ENCODE peak calls at places on chromosomes 3 and 15, in four cellular contexts. K, S, Y and Q are unnamed samples.

GRCh38 chr15:98647774-98648653 is at the start of gene IGF1R:
- DNase-seq in K (peak), S (peak), Y (peak), Q (peak)

GRCh38 chr3:32399030-32399620 is 7.5 kb downstream of the CMTM7 start:
- DNase-seq in K (no peak), S (no peak), Y (peak), Q (no peak)

GRCh38 chr3:104992618-104993017 is 374.1 kb upstream of the ALCAM start:
- DNase-seq in K (no peak), S (no peak), Y (no peak), Q (no peak)

GRCh38 chr15:90412356-90413194 is 24.5 kb downstream of the IQGAP1 start:
- DNase-seq in K (no peak), S (peak), Y (peak), Q (no peak)

GRCh38 chr3:184360834-184361531 is 422 bp downstream of the CLCN2 start:
- DNase-seq in K (no peak), S (no peak), Y (no peak), Q (no peak)

GRCh38 chr15:80950291-80951078 is 39.1 kb downstream of the MESD start:
- DNase-seq in K (no peak), S (no peak), Y (no peak), Q (no peak)

GRCh38 chr3:53938645-53939044 is 47.0 kb upstream of the SELENOK start:
- DNase-seq in K (no peak), S (no peak), Y (peak), Q (peak)

GRCh38 chr3:10631224-10631623 is 125.8 kb upstream of the ATP2B2 start:
- DNase-seq in K (no peak), S (no peak), Y (no peak), Q (no peak)

GRCh38 chr3:197309528-197310361 is 11.3 kb upstream of the DLG1 start:
- DNase-seq in K (no peak), S (no peak), Y (peak), Q (no peak)

GRCh38 chr3:155131104-155131503 is 51.0 kb downstream of the MME start:
- DNase-seq in K (no peak), S (no peak), Y (peak), Q (no peak)

GRCh38 chr3:195209836-195210551 is 61.0 kb downstream of the XXYLT1 start:
- DNase-seq in K (peak), S (no peak), Y (peak), Q (peak)

DNA sequence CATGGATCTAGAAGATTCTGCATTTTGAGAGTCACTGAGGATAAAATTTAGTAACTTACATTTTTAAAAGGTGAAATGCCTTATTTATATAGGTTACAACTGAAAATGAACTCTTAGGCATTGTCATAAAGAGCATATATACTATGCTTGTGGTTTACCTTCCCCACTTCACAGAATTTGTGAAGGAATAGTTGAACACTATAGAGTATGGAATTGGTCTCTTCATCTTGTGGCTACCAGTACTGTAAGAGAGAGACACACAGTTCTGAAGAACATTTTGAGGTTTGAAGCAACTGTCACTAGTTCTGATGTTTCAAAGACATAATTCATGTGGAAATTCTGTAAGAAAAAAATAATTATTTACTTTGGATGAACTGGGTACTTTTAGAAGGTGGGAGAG is 41.7 kb upstream of the FBXL22 start:
- DNase-seq in K (no peak), S (no peak), Y (no peak), Q (no peak)
- H3K4me3 ChIP-seq in K (no peak), S (no peak), Y (no peak), Q (no peak)

DNA sequence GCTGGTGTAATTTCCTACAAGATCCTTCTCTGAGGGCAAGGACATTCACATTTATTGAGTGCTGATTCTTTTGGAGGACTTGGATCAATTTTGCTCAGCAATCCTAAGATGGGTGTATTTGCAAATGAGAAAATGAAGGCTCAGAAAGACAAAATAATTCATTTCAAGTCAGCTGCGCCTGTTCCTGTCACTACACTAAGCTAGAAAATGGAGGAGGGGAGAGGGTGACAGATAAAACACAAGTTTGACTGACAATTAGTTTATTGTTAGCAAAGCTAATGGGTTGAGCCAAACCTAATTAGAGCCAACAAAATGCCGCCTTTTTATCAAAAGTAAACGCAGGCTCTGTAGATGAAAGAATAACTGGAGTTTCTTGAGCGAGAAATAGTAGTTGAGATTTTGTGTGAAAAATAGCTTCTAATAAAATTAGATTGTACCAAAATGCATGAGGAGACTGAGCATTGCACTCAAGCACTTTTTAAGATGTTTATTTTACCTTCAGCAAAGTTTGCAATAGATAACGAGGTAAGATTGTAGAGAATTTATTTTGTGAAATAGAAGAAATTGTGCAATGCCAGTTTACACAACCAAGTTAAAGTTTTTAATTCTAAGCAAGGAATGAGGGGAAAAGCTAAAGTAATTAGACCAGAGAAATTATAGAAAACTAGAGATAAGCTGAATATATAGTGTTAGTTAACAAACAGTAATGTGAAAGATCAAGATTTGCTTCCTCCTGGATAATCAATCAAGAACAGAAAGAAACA is 39.6 kb upstream of the SECISBP2L start:
- DNase-seq in K (no peak), S (no peak), Y (no peak), Q (no peak)
- H3K4me3 ChIP-seq in K (no peak), S (no peak), Y (no peak), Q (no peak)

GRCh38 chr3:123884258-123884831 is at the start of gene MYLK:
- DNase-seq in K (peak), S (peak), Y (peak), Q (peak)

GRCh38 chr3:123883111-123883510 is 1.0 kb downstream of the MYLK start:
- DNase-seq in K (no peak), S (no peak), Y (no peak), Q (peak)

GRCh38 chr3:123883656-123884257 is 375 bp downstream of the MYLK start:
- DNase-seq in K (peak), S (no peak), Y (peak), Q (peak)

GRCh38 chr3:123880998-123881561 is 3.1 kb downstream of the MYLK start:
- DNase-seq in K (no peak), S (no peak), Y (peak), Q (no peak)

GRCh38 chr3:123881771-123882170 is 2.4 kb downstream of the MYLK start:
- DNase-seq in K (no peak), S (no peak), Y (no peak), Q (no peak)
- H3K4me3 ChIP-seq in K (no peak), S (no peak), Y (no peak), Q (no peak)

GRCh38 chr3:160449660-160450598 is at the start of gene TRIM59:
- DNase-seq in K (peak), S (peak), Y (peak), Q (peak)

GRCh38 chr3:160445854-160446253 is 3.7 kb downstream of the TRIM59 start:
- DNase-seq in K (no peak), S (no peak), Y (no peak), Q (no peak)

GRCh38 chr3:160448845-160449659 is 534 bp downstream of the TRIM59 start:
- DNase-seq in K (no peak), S (no peak), Y (peak), Q (no peak)

GRCh38 chr3:160446522-160447056 is 3.0 kb downstream of the TRIM59 start:
- DNase-seq in K (no peak), S (no peak), Y (no peak), Q (no peak)

DNA sequence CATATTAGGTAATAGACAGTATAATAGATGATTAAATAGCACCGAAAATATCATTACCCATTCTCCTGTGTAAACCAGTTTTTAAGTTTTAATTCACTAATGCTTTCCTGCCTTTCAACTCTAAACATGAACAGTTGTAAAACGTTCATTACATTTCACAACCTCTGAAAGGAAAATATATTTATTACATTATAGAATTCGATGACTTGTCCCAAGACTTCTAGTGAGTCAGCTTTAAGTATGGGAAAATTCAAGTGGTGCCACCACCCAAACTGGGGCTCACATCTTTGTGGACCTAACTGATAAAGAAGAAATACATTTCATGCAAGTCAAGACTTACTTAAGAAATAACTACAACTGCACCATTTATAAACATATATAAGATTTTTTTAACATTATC is 2.0 kb downstream of the TRIM59 start:
- DNase-seq in K (no peak), S (no peak), Y (peak), Q (no peak)
- H3K4me3 ChIP-seq in K (no peak), S (no peak), Y (peak), Q (no peak)

DNA sequence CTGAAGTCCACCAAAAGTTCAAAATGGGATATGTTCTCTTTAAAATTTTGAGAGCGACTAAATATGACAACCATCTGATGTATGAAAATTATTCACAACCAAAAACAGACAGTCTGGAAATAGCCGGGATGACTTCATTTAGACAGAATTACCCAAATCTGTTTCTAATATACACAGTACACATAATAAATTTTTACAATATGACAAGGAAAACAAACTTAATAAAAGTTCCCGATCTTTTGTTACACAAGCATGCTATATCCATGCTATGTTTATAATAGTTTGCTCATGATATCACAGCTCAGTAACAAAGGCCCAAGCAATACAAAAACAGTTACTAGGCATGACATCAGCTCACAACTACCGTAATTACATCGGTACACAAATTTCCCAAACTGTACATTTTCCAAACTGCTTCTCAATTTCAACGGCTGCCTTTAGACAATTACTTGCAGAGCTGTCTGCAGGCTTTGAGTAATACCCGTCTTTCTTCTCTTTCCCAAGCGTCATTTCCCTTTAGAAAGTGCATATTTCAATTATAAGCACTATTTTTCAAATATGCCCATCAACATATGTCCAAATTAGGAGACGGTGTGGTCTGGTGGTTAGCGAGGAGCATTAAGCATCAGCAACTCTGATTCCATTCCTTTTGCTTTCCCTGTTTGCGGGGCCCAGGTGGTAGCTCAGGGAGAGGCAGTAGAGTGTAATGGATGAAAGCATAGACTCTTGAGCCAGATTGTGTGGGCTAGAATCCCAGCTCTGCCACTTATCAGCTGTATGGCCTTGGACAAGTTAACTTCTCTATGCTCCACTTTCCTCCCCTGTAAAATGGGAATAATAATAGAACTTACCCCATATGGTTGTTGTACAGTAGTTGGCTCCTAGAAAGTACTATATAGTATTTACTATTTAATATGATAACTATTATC is 481.2 kb downstream of the FOXP1 start:
- DNase-seq in K (no peak), S (no peak), Y (peak), Q (no peak)
- H3K4me3 ChIP-seq in K (no peak), S (no peak), Y (no peak), Q (no peak)

GRCh38 chr3:42769477-42770131 is 3.4 kb downstream of the CCDC13 start:
- DNase-seq in K (no peak), S (no peak), Y (no peak), Q (no peak)

GRCh38 chr3:42778644-42779043 is 5.6 kb upstream of the CCDC13 start:
- DNase-seq in K (no peak), S (no peak), Y (peak), Q (no peak)

GRCh38 chr3:42772670-42773408 is at the start of gene CCDC13:
- DNase-seq in K (peak), S (peak), Y (peak), Q (peak)

GRCh38 chr3:42771271-42771670 is 1.8 kb downstream of the CCDC13 start:
- DNase-seq in K (no peak), S (no peak), Y (no peak), Q (no peak)

DNA sequence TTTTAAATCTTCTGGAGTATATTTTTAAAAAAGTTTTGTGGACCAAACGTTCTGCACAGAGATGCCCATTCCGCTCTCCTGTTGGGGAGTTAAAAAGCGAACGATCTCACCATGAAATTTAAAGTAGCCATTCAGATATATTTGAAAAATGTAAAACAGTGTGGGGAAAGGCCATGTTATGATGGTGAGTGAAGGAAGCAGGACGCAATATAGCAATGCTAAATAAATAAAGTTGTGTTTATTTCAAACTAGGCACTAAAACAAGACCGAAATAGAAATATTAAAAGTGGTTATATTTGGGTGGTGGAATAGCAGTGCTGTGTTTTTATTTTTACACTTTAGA is 327 bp upstream of the CCDC13 start:
- DNase-seq in K (no peak), S (no peak), Y (no peak), Q (no peak)
- H3K4me3 ChIP-seq in K (peak), S (peak), Y (peak), Q (no peak)

DNA sequence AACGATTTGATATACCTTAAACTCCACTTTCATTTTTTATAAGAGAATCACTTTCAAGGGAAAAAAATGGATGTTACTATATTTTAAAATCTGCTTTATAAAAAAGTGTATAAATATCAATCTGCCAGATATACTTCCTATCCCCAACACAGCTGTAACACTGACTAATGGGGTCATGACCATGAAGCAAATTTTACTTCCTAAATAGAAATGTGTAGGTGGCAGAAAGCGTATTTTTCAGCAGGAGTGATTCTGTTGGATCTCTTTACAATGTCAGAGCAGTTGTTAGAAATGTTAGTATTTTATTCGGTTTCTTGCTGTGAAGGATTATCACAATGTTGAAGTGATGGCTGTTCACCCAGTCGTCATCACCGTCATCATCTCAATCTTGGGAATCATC is 5.5 kb upstream of the C15orf40 start:
- DNase-seq in K (no peak), S (no peak), Y (no peak), Q (no peak)
- H3K4me3 ChIP-seq in K (no peak), S (no peak), Y (no peak), Q (no peak)